ENCODE peak calls at places on chromosome 17, in seven cellular contexts. W, R, X, V, L, N and M are unnamed samples.

GRCh38 chr17:41987642-41988041 is 21.0 kb downstream of the CNP start:
- DNase-seq in X (no peak), R (no peak), V (no peak), N (no peak), W (no peak), L (no peak), M (no peak)

GRCh38 chr17:75511610-75512575 is 3.4 kb downstream of the CASKIN2 start:
- DNase-seq in X (no peak), R (peak), W (no peak), V (no peak), L (no peak), N (no peak), M (no peak)

GRCh38 chr17:77636835-77637806 is 321.4 kb upstream of the TNRC6C start:
- DNase-seq in W (no peak), L (no peak), R (no peak), X (no peak), N (no peak), V (no peak), M (no peak)

GRCh38 chr17:62703269-62703775 is 75.9 kb downstream of the MRC2 start:
- DNase-seq in R (no peak), W (no peak), V (no peak), L (peak), X (no peak), N (no peak), M (no peak)

GRCh38 chr17:80476877-80477646 is 655 bp upstream of the NPTX1 start:
- DNase-seq in V (no peak), L (no peak), N (no peak), W (peak), X (peak), R (no peak), M (peak)

GRCh38 chr17:71792966-71793365 is 327.9 kb upstream of the SOX9 start:
- DNase-seq in L (peak), N (peak), R (no peak), X (peak), V (no peak), W (no peak), M (no peak)

GRCh38 chr17:16945513-16946201 is 26.3 kb downstream of the TNFRSF13B start:
- DNase-seq in R (no peak), X (peak), V (peak), L (no peak), W (no peak), N (no peak), M (no peak)

GRCh38 chr17:44235583-44235936 is 16.1 kb upstream of the UBTF start:
- DNase-seq in N (no peak), R (no peak), W (no peak), V (no peak), L (peak), X (no peak), M (no peak)

GRCh38 chr17:3892095-3892998 is 506 bp downstream of the CAMKK1 start:
- DNase-seq in W (peak), V (peak), L (peak), N (no peak), X (peak), R (peak), M (peak)

GRCh38 chr17:73795730-73796129 is 151.5 kb upstream of the SDK2 start:
- DNase-seq in L (no peak), R (no peak), W (no peak), X (no peak), V (no peak), N (no peak), M (no peak)

GRCh38 chr17:68906638-68907037 is 48.6 kb downstream of the ABCA8 start:
- DNase-seq in W (no peak), N (no peak), L (peak), X (peak), V (no peak), R (no peak), M (no peak)

GRCh38 chr17:65035191-65035590 is 21.3 kb downstream of the GNA13 start:
- DNase-seq in W (no peak), R (no peak), L (no peak), N (no peak), X (no peak), V (no peak), M (no peak)
- TF ChIP-seq CTCF in W (no peak), R (no peak), L (no peak), N (no peak), X (no peak), V (no peak), M (no peak)

DNA sequence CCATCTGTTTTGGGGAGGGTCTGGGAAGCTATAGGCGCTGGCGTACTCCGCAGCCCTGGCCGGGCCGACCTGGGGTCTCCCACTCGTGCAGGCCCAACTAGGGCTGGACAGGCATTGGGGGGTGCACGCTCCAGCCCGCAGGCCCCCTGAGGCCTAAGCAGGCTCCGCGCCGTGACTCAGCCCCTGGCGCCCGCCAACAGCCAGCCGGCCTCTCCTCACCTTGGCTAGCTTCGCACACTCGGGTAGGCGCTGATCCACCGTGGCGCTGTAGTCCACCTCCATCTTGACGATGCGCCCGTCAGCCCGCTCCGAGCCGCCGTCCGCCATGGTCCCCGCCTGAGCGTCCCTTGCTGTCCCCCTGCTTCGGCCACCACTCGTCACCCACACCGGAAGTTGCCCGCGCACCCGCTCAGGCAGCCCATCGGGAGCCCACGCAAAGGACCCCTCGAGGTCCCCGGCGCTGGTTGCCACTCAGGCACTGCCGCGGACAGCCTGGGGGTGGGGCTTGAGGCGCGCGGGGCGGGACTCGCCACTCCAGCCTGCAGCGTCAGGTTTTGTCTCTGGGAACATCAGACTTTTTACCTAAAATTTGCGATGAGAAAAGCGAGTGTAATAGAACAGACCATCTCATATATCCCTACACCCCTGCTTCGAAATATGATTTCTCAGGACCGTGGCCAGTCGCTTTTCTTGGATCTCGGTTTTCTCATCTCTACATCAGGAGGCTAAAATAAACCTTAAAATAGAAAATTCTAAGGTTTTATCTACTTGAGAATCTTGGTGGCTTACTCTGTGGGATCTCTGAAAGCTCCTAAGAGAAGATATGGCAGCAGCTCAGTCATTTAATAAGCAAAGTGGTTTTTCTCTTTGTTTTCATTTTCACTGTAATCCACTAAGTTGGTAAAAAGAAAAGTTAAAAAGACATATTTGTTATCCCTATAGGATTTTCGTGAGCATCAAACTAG is at the start of gene PSMD12:
- DNase-seq in R (peak), N (peak), W (peak), X (peak), V (peak), L (peak), M (peak)
- TF ChIP-seq CTCF in R (no peak), N (no peak), W (no peak), X (no peak), V (no peak), L (no peak), M (no peak)

DNA sequence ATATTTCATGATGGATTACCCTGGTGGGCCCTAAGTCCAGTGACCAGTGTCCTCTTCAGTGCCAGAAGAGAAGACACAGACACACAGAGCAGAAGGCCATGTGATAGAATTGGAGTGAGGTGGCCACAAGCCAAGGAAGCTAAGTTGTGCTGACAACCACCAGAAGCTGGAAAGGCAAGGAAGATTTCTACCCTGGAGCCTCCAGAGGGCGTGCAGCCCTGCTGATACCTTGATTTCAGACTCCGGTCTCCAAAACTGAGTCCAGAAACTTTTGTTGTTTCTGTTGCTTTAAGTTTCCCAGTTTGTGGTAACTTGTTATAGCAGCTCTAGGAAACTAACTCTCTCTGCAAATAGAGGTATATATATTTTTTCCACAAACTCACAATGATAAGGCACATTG is 396.6 kb upstream of the ASIC2 start:
- DNase-seq in V (no peak), W (no peak), N (no peak), X (no peak), L (no peak), R (no peak), M (no peak)
- TF ChIP-seq CTCF in V (no peak), W (no peak), N (no peak), X (no peak), L (no peak), R (no peak), M (no peak)

GRCh38 chr17:38715216-38715943 is 10.3 kb downstream of the MLLT6 start:
- DNase-seq in L (no peak), N (no peak), W (no peak), V (no peak), R (no peak), X (no peak), M (no peak)

GRCh38 chr17:38719284-38719942 is 10.7 kb upstream of the CISD3 start:
- DNase-seq in L (no peak), N (no peak), V (peak), R (no peak), X (peak), W (no peak), M (no peak)

GRCh38 chr17:38717139-38717745 is 12.2 kb downstream of the MLLT6 start:
- DNase-seq in R (no peak), V (no peak), L (no peak), N (no peak), W (no peak), X (no peak), M (no peak)

GRCh38 chr17:38713456-38713855 is 8.4 kb downstream of the MLLT6 start:
- DNase-seq in V (no peak), X (no peak), N (no peak), R (no peak), L (no peak), W (no peak), M (no peak)

GRCh38 chr17:38716368-38717005 is 11.4 kb downstream of the MLLT6 start:
- DNase-seq in N (no peak), R (no peak), X (no peak), W (no peak), V (no peak), L (no peak), M (no peak)
- TF ChIP-seq CTCF in N (no peak), R (no peak), X (no peak), W (no peak), V (no peak), L (no peak), M (no peak)